ENCODE peak calls at places on chromosome 11, in ten cellular contexts. M is astrocyte of the cerebellum, J is GM23338, T is cardiac fibroblast, A is PC-3, L is lung, K is transverse colon, E is AG09319, X is AG04450, S is AG04449. C is an unnamed sample.

GRCh38 chr11:62340269-62340901 is 3.1 kb downstream of the ASRGL1 start:
- DNase-seq in A (peak), T (peak), M (peak), E (no peak), L (peak), J (peak), X (no peak), K (peak), S (peak), C (no peak)

GRCh38 chr11:134749040-134749586 is 337.1 kb upstream of the B3GAT1 start:
- DNase-seq in L (no peak), T (no peak), A (no peak), M (no peak), X (no peak), J (no peak), S (no peak), E (no peak), K (no peak), C (no peak)

GRCh38 chr11:68002575-68002942 is 1.3 kb downstream of the UNC93B1 start:
- DNase-seq in L (no peak), S (no peak), X (no peak), K (no peak), A (no peak), T (no peak), M (no peak), J (no peak), E (no peak), C (no peak)

GRCh38 chr11:110409174-110409573 is 20.6 kb upstream of the FDX1 start:
- DNase-seq in S (no peak), J (no peak), L (no peak), T (peak), M (no peak), E (no peak), K (no peak), X (no peak), A (no peak), C (no peak)

GRCh38 chr11:77126861-77127673 is 979 bp upstream of the MYO7A start:
- DNase-seq in K (peak), T (peak), E (no peak), S (no peak), A (peak), J (peak), L (no peak), X (no peak), M (no peak), C (peak)

GRCh38 chr11:12680246-12680939 is 6.2 kb downstream of the TEAD1 start:
- DNase-seq in A (peak), L (peak), M (peak), J (peak), E (peak), X (peak), T (peak), S (peak), K (peak), C (no peak)

GRCh38 chr11:98107736-98108135 is 913.0 kb upstream of the CNTN5 start:
- DNase-seq in X (no peak), T (no peak), E (no peak), A (no peak), M (no peak), S (no peak), J (no peak), K (no peak), L (no peak), C (no peak)

GRCh38 chr11:95487391-95487790 is 256.4 kb upstream of the SESN3 start:
- DNase-seq in T (no peak), X (no peak), M (no peak), A (no peak), J (peak), K (no peak), E (no peak), S (no peak), L (no peak), C (no peak)

GRCh38 chr11:126793596-126793995 is 207.0 kb downstream of the KIRREL3 start:
- DNase-seq in M (no peak), A (no peak), E (no peak), S (no peak), K (no peak), T (peak), J (no peak), X (no peak), L (no peak), C (no peak)

GRCh38 chr11:68454767-68455166 is 5.8 kb upstream of the PPP6R3 start:
- DNase-seq in E (no peak), L (no peak), X (no peak), A (no peak), J (peak), M (no peak), K (no peak), S (no peak), T (no peak), C (no peak)

GRCh38 chr11:125465254-125465653 is 30.8 kb downstream of the FEZ1 start:
- DNase-seq in T (no peak), S (no peak), E (no peak), X (no peak), K (no peak), L (no peak), A (no peak), M (no peak), J (peak), C (no peak)

GRCh38 chr11:62909107-62909894 is 11.9 kb downstream of the CHRM1 start:
- DNase-seq in M (peak), T (peak), K (peak), L (peak), S (no peak), A (peak), X (peak), E (no peak), J (peak), C (peak)

GRCh38 chr11:130979386-130979972 is 63.2 kb upstream of the SNX19 start:
- DNase-seq in T (peak), L (no peak), X (peak), E (peak), J (peak), S (no peak), K (no peak), M (peak), A (peak), C (peak)

GRCh38 chr11:6576471-6577373 is 26.7 kb downstream of the RRP8 start:
- DNase-seq in J (peak), M (peak), T (peak), X (no peak), E (peak), L (no peak), K (no peak), S (no peak), A (no peak), C (no peak)

GRCh38 chr11:75188671-75189070 is 37.8 kb downstream of the SLCO2B1 start:
- DNase-seq in M (no peak), T (no peak), X (no peak), L (no peak), A (no peak), E (no peak), J (no peak), S (no peak), K (no peak), C (no peak)

GRCh38 chr11:2516276-2517015 is 71.6 kb downstream of the KCNQ1 start:
- DNase-seq in M (no peak), T (no peak), L (no peak), K (peak), S (no peak), E (no peak), J (no peak), X (no peak), A (no peak), C (no peak)

GRCh38 chr11:64568041-64568571 is 22.9 kb upstream of the SLC22A12 start:
- DNase-seq in J (peak), L (no peak), S (no peak), E (no peak), K (no peak), X (no peak), M (no peak), A (no peak), T (no peak), C (no peak)

GRCh38 chr11:1128333-1129142 is 29.2 kb upstream of the MUC5AC start:
- DNase-seq in E (no peak), S (no peak), K (no peak), T (no peak), A (no peak), X (no peak), M (no peak), J (no peak), L (no peak), C (no peak)

GRCh38 chr11:12249590-12250260 is 127.6 kb upstream of the PARVA start:
- DNase-seq in J (no peak), A (no peak), M (no peak), L (peak), T (peak), X (no peak), K (peak), E (no peak), S (no peak), C (no peak)

GRCh38 chr11:111765320-111765983 is 737 bp downstream of the PPP2R1B start:
- DNase-seq in T (no peak), M (no peak), J (peak), X (no peak), S (no peak), E (no peak), A (peak), K (no peak), L (peak), C (no peak)

GRCh38 chr11:91717169-91717568 is 507.4 kb upstream of the FAT3 start:
- DNase-seq in L (no peak), A (no peak), E (no peak), S (no peak), X (no peak), M (no peak), K (no peak), J (peak), T (no peak), C (no peak)

GRCh38 chr11:114082767-114083181 is 23.3 kb downstream of the ZBTB16 start:
- DNase-seq in A (no peak), L (no peak), T (no peak), X (no peak), S (no peak), E (no peak), M (peak), K (no peak), J (no peak), C (no peak)

GRCh38 chr11:1888811-1889526 is 2.7 kb downstream of the PRR33 start:
- DNase-seq in K (peak), S (no peak), T (no peak), A (no peak), X (no peak), E (no peak), M (no peak), L (no peak), J (no peak), C (no peak)

GRCh38 chr11:20110908-20111669 is 49.2 kb downstream of the DBX1 start:
- DNase-seq in L (peak), M (peak), S (peak), J (peak), X (no peak), A (peak), E (no peak), K (peak), T (peak), C (peak)

GRCh38 chr11:68839953-68840641 is 1.6 kb downstream of the CPT1A start:
- DNase-seq in L (no peak), S (no peak), M (no peak), A (peak), X (no peak), J (peak), E (no peak), K (peak), T (peak), C (no peak)

GRCh38 chr11:708511-708910 is 2.5 kb downstream of the EPS8L2 start:
- DNase-seq in L (no peak), T (no peak), M (no peak), J (no peak), E (no peak), K (no peak), S (no peak), A (no peak), X (no peak), C (no peak)

GRCh38 chr11:12762696-12763324 is 88.6 kb downstream of the TEAD1 start:
- DNase-seq in X (no peak), E (no peak), A (no peak), S (no peak), L (no peak), T (no peak), M (no peak), J (no peak), K (no peak), C (no peak)

GRCh38 chr11:61164610-61165424 is 3.6 kb upstream of the VPS37C start:
- DNase-seq in J (no peak), M (no peak), T (no peak), L (no peak), E (no peak), S (no peak), A (no peak), X (no peak), K (no peak), C (no peak)

GRCh38 chr11:130115218-130115617 is 44.4 kb upstream of the ST14 start:
- DNase-seq in T (peak), E (no peak), M (peak), X (peak), S (no peak), J (peak), K (no peak), L (no peak), A (peak), C (no peak)

GRCh38 chr11:100726709-100727108 is 39.6 kb downstream of the ARHGAP42 start:
- DNase-seq in S (no peak), K (no peak), J (peak), A (no peak), E (no peak), T (no peak), M (no peak), X (no peak), L (no peak), C (no peak)

GRCh38 chr11:102139081-102139498 is 28.8 kb downstream of the YAP1 start:
- DNase-seq in K (no peak), T (peak), M (peak), L (no peak), J (peak), X (peak), S (peak), A (peak), E (no peak), C (no peak)

GRCh38 chr11:125376117-125376516 is 119.9 kb downstream of the FEZ1 start:
- DNase-seq in T (no peak), A (no peak), M (no peak), X (no peak), J (peak), L (no peak), K (no peak), S (no peak), E (no peak), C (no peak)

GRCh38 chr11:78354741-78355705 is 62.6 kb downstream of the GAB2 start:
- DNase-seq in S (no peak), A (no peak), X (no peak), K (no peak), J (peak), L (peak), E (peak), M (peak), T (no peak), C (no peak)

GRCh38 chr11:19735512-19735911 is 22.9 kb downstream of the NAV2 start:
- DNase-seq in M (no peak), S (peak), E (no peak), K (no peak), L (no peak), J (no peak), X (peak), A (no peak), T (peak), C (no peak)

GRCh38 chr11:10561043-10561818 is 7.2 kb downstream of the LYVE1 start:
- DNase-seq in T (no peak), X (no peak), M (no peak), S (no peak), L (no peak), K (no peak), A (peak), J (no peak), E (no peak), C (no peak)

GRCh38 chr11:134398644-134399292 is 13.3 kb downstream of the B3GAT1 start:
- DNase-seq in A (no peak), S (no peak), J (no peak), E (no peak), M (no peak), K (no peak), T (no peak), L (no peak), X (no peak), C (no peak)

GRCh38 chr11:119479685-119480275 is 56.8 kb upstream of the THY1 start:
- DNase-seq in K (no peak), M (peak), X (no peak), L (no peak), T (peak), J (peak), E (no peak), A (peak), S (no peak), C (no peak)
- TF ChIP-seq CTCF in K (peak), M (peak), X (peak), L (no peak), T (peak), J (peak), E (peak), A (peak), S (peak), C (peak)

GRCh38 chr11:93741094-93741881 is at the start of the genes C11orf54 and TAF1D:
- DNase-seq in T (peak), K (peak), S (peak), L (peak), J (peak), X (peak), M (peak), E (peak), A (peak), C (peak)
- TF ChIP-seq CTCF in T (no peak), K (peak), S (no peak), L (no peak), J (peak), X (no peak), M (peak), E (no peak), A (no peak), C (no peak)

GRCh38 chr11:32187106-32187505 is 96.2 kb downstream of the RCN1 start:
- DNase-seq in E (no peak), K (no peak), M (no peak), X (no peak), S (no peak), A (no peak), T (no peak), L (no peak), J (no peak), C (no peak)

GRCh38 chr11:32183512-32183911 is 92.6 kb downstream of the RCN1 start:
- DNase-seq in L (no peak), M (no peak), K (no peak), T (no peak), A (no peak), S (no peak), J (no peak), E (no peak), X (no peak), C (no peak)

GRCh38 chr11:32186118-32186517 is 95.2 kb downstream of the RCN1 start:
- DNase-seq in M (no peak), X (no peak), E (no peak), K (no peak), J (no peak), L (no peak), T (no peak), A (no peak), S (no peak), C (no peak)

GRCh38 chr11:32184057-32185055 is 93.5 kb downstream of the RCN1 start:
- DNase-seq in E (no peak), L (no peak), X (no peak), T (no peak), M (no peak), A (no peak), J (no peak), K (no peak), S (no peak), C (no peak)

DNA sequence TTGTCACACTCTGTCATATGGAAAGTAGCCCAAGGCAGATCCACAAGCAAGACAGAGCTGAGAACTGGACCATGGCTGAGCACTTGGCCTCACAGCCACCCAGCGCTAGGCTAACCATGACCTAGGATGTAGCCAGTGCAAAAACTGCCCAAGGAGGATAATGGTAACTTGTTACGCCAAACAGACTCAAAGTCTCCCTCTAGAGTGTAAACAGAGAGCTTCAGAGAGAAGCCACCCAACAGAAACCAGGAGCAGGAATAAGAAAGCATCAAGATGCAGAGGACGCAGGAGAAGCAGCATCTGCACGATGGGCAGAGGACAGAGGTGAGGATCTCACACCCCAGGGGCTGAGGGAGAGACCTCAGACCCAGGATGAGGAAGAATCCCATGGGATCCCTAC is 97.9 kb downstream of the RCN1 start:
- DNase-seq in X (no peak), E (no peak), S (no peak), K (no peak), J (peak), L (no peak), A (no peak), T (no peak), M (no peak), C (no peak)
- TF ChIP-seq CTCF in X (no peak), E (no peak), S (no peak), K (no peak), J (peak), L (no peak), A (peak), T (no peak), M (no peak), C (no peak)

DNA sequence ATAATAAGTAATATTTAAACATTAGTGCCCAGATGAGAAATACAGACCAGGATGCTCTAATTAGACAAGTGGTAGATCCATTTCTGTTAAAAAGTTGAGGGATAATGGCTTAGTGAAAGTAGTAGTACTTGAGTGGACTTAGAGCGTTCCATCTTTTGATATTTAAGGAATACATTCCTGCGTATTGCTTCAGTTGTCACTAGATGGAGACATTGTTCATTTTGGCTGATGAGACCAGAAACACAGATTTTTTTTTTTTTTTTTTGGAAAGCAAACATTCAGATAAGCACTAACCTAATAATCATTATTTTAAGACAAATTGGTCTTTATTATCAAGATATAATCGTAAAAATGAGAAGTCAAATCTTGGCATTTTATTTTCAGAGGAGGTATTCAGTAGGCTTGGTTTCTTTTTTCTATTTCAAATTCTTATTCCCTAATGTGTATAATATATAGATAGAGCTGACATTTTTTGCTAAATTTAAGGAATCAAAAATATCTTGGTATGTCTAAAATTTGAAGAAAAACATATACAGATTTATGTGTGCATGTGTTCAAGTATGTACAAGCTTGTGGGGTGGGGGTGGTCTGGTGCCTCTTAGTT is 92.9 kb downstream of the DYNC2H1 start:
- DNase-seq in E (peak), M (peak), X (peak), T (peak), L (no peak), K (no peak), S (no peak), A (peak), J (peak), C (no peak)
- TF ChIP-seq CTCF in E (peak), M (peak), X (peak), T (peak), L (no peak), K (peak), S (peak), A (peak), J (peak), C (peak)

GRCh38 chr11:4541071-4541470 is 3.9 kb upstream of the OR52M1 start:
- DNase-seq in L (no peak), S (no peak), X (no peak), K (no peak), T (no peak), E (no peak), M (no peak), A (no peak), J (no peak), C (no peak)

GRCh38 chr11:4544891-4545290 is at the start of gene OR52M1:
- DNase-seq in X (no peak), K (no peak), E (no peak), M (no peak), J (no peak), L (no peak), A (no peak), S (no peak), T (no peak), C (no peak)

GRCh38 chr11:4543561-4543960 is 1.4 kb upstream of the OR52M1 start:
- DNase-seq in E (no peak), K (no peak), M (no peak), L (no peak), X (no peak), J (no peak), S (no peak), A (peak), T (peak), C (no peak)

DNA sequence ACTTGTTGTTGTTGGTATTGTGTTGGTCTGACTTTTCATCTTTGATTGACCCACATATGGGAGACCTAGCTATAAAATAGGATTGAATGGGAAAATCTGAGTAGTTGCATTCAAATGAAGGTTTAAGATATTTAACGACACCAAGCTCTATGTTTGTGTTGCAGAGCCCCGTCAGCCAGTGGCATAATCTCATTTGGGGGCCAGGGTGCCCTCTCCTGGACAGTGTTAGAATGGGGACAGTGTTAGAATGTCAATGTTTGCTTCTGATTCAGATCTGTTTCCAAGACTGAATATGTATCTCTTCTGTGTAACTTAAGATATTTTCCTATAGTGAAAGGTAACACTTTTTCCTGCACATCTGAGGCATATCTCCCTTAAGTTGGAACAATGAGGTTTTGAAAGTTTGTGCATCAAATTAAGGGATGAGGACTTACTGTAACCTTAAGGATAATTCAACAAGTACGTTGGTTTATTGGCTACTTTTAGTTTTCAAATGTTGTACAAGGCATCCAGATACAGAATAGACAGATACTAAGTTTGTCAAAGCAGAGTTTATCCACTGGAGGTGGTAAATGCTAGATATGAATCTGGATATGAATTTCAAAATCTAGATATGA is 5.3 kb upstream of the OR52M1 start:
- DNase-seq in E (no peak), K (peak), A (peak), J (peak), T (peak), X (peak), L (peak), S (no peak), M (no peak), C (no peak)
- TF ChIP-seq CTCF in E (peak), K (peak), A (peak), J (peak), T (peak), X (peak), L (peak), S (peak), M (peak), C (peak)